ENCODE peak calls at places on chromosomes 4 and X, in four cellular contexts. K is K562, X is HEK293T, C is GM12878. Y is an unnamed sample.

GRCh38 chr4:25837107-25837506 is 25.7 kb downstream of the SEL1L3 start:
- DNase-seq in K (no peak), X (no peak), C (no peak), Y (no peak)

GRCh38 chr4:1290165-1290977 is 680 bp downstream of the MAEA start:
- DNase-seq in K (no peak), X (peak; percentile 43), C (no peak), Y (no peak)

GRCh38 chrX:115632455-115632854 is 71.5 kb downstream of the PLS3 start:
- DNase-seq in K (no peak), X (no peak), C (no peak), Y (no peak)

GRCh38 chr4:55318541-55319129 is 27.4 kb upstream of the SRD5A3 start:
- DNase-seq in K (no peak), X (no peak), C (no peak), Y (no peak)

GRCh38 chr4:105569851-105570207 is 17.4 kb downstream of the ARHGEF38 start:
- DNase-seq in K (no peak), X (no peak), C (no peak), Y (no peak)

GRCh38 chr4:33628296-33628695 is 2616.0 kb downstream of the ARAP2 start:
- DNase-seq in K (no peak), X (no peak), C (no peak), Y (no peak)

GRCh38 chr4:1565598-1566295 is 118.4 kb downstream of the FAM53A start:
- DNase-seq in K (no peak), X (no peak), C (no peak), Y (no peak)

GRCh38 chr4:76954489-76954888 is 4.9 kb downstream of the SEPTIN11 start:
- DNase-seq in K (no peak), X (no peak), C (no peak), Y (no peak)

GRCh38 chr4:2076908-2077534 is 17.9 kb downstream of the NAT8L start:
- DNase-seq in K (no peak), X (no peak), C (no peak), Y (peak; percentile 74)

GRCh38 chrX:36867143-36867542 is 141.0 kb upstream of the FAM47C start:
- DNase-seq in K (peak; percentile 10), X (peak; percentile 16), C (no peak), Y (peak; percentile 2)

GRCh38 chr4:175850240-175850639 is 38.2 kb upstream of the GPM6A start:
- DNase-seq in K (no peak), X (no peak), C (no peak), Y (no peak)

GRCh38 chrX:148517191-148517590 is 16.8 kb downstream of the AFF2 start:
- DNase-seq in K (no peak), X (no peak), C (no peak), Y (no peak)

GRCh38 chrX:10017866-10018265 is 50.7 kb downstream of the CLDN34 start:
- DNase-seq in K (no peak), X (no peak), C (no peak), Y (peak; percentile 81)

GRCh38 chr4:123930971-123931370 is 534.4 kb downstream of the SPRY1 start:
- DNase-seq in K (no peak), X (no peak), C (no peak), Y (peak; percentile 10)

GRCh38 chr4:101102114-101102752 is 245.1 kb downstream of the PPP3CA start:
- DNase-seq in K (no peak), X (no peak), C (no peak), Y (no peak)
- TF ChIP-seq TARDBP in K (no peak), X (no peak), C (no peak), Y (no peak)

GRCh38 chrX:125998432-125998831 is 167.7 kb downstream of the DCAF12L2 start:
- DNase-seq in K (no peak), X (peak; percentile 16), C (no peak), Y (no peak)
- TF ChIP-seq TARDBP in K (no peak), X (no peak), C (no peak), Y (no peak)

DNA sequence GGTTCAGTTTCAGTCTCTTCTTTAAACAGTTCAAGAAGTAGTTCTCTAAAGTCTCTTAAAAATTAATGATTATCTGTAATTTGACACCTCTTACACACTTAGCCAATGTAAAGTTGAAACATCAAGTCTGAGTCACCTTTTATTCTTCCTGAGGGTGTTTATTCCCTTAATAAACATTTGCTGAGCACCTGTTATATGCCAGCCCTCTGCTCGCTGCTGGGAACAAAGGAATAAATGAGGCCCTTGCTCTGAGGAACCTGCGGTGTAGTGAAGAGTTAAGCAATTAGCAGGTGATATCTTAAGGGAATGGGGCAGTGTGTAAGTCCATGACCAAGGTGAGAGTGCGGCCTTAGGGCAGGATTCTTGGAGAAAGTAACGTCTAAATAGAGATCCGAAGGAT is 5.2 kb upstream of the NDNF start:
- DNase-seq in K (no peak), X (no peak), C (no peak), Y (no peak)
- TF ChIP-seq TARDBP in K (no peak), X (no peak), C (no peak), Y (no peak)

DNA sequence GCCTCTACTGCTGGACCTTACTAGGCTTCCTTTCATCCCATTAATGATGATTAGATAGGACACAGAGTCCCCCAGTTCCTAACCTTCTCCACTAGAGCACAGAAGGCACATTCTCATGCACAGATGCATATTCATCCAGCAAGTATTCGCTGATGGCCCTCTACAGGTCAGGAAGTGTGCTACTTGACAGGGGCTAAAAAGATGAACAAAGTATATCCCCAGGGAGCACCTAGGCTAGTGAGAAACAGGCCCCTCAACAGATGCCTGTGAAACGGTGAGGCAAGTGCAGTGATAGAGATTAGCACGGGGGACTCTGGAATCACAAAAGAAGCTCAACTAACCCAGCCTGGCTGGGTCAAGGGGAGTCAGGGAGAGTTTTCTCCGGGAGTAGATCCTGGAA is 95.8 kb downstream of the MGST2 start:
- DNase-seq in K (peak; percentile 22), X (peak; percentile 37), C (no peak), Y (peak; percentile 82)
- TF ChIP-seq TARDBP in K (no peak), X (no peak), C (no peak), Y (no peak)

GRCh38 chrX:25290132-25290531 is 274.4 kb upstream of the ARX start:
- DNase-seq in K (no peak), X (no peak), C (no peak), Y (no peak)
- TF ChIP-seq TARDBP in K (no peak), X (no peak), C (no peak), Y (no peak)

GRCh38 chr4:104500452-104500851 is 5.8 kb upstream of the CXXC4 start:
- DNase-seq in K (no peak), X (no peak), C (no peak), Y (no peak)
- TF ChIP-seq TARDBP in K (no peak), X (no peak), C (no peak), Y (no peak)